ENCODE peak calls at places on chromosomes 4 and X, in ten cellular contexts. P is ovary, V is uterus, U is prostate gland, O is IMR-90, W is NB4, T is vagina, E is breast epithelium, R is heart left ventricle, F is esophagus muscularis mucosa. D is an unnamed sample.
A peak's percentile ranks its signal among the peaks of the same experiment; 100 is the strongest.

GRCh38 chr4:83503974-83504373 is 19.1 kb upstream of the ABRAXAS1 start:
- DNase-seq in P (no peak), V (no peak), U (no peak), O (no peak), W (no peak), T (no peak), E (no peak), R (no peak), F (no peak), D (no peak)

GRCh38 chr4:158873795-158874359 is 105.1 kb downstream of the FNIP2 start:
- DNase-seq in P (no peak), V (no peak), U (no peak), O (peak; percentile 96), W (no peak), T (no peak), E (no peak), R (no peak), F (no peak), D (no peak)

GRCh38 chrX:103554687-103555417 is 30.5 kb upstream of the TCEAL4 start:
- DNase-seq in P (no peak), V (no peak), U (peak; percentile 29), O (peak; percentile 24), W (peak; percentile 0), T (no peak), E (no peak), R (peak; percentile 33), F (no peak), D (no peak)

GRCh38 chr4:7049739-7050138 is 6.6 kb downstream of the TADA2B start:
- DNase-seq in P (no peak), V (no peak), U (no peak), O (no peak), W (no peak), T (no peak), E (no peak), R (peak; percentile 20), F (no peak), D (no peak)

GRCh38 chr4:37483610-37484009 is 202.6 kb downstream of the RELL1 start:
- DNase-seq in P (no peak), V (no peak), U (no peak), O (no peak), W (no peak), T (no peak), E (no peak), R (no peak), F (no peak), D (no peak)

GRCh38 chrX:3815896-3816664 is 102.6 kb upstream of the PRKX start:
- DNase-seq in P (peak; percentile 72), V (peak; percentile 53), U (peak; percentile 28), O (peak; percentile 12), W (peak; percentile 71), T (no peak), E (peak; percentile 57), R (peak; percentile 56), F (peak; percentile 92), D (peak; percentile 22)

GRCh38 chr4:129422277-129422676 is 326.3 kb downstream of the C4orf33 start:
- DNase-seq in P (no peak), V (no peak), U (no peak), O (no peak), W (no peak), T (no peak), E (no peak), R (no peak), F (no peak), D (no peak)

GRCh38 chr4:158159718-158160094 is 13.1 kb downstream of the GASK1B start:
- DNase-seq in P (no peak), V (no peak), U (no peak), O (no peak), W (no peak), T (no peak), E (no peak), R (no peak), F (no peak), D (no peak)

GRCh38 chr4:118904418-118904817 is 15.8 kb downstream of the SYNPO2 start:
- DNase-seq in P (peak; percentile 70), V (peak; percentile 65), U (no peak), O (no peak), W (no peak), T (no peak), E (no peak), R (no peak), F (no peak), D (no peak)

GRCh38 chr4:156606444-156607197 is 365.0 kb downstream of the PDGFC start:
- DNase-seq in P (no peak), V (no peak), U (no peak), O (peak; percentile 74), W (no peak), T (no peak), E (no peak), R (no peak), F (no peak), D (no peak)

GRCh38 chr4:8188743-8189550 is 10.1 kb upstream of the SH3TC1 start:
- DNase-seq in P (no peak), V (no peak), U (peak; percentile 92), O (no peak), W (no peak), T (no peak), E (no peak), R (peak; percentile 93), F (no peak), D (peak; percentile 76)

GRCh38 chr4:145618210-145618911 is 824 bp upstream of the MMAA start:
- DNase-seq in P (peak; percentile 29), V (no peak), U (no peak), O (no peak), W (peak; percentile 43), T (no peak), E (no peak), R (peak; percentile 33), F (no peak), D (no peak)

GRCh38 chrX:920234-920799 is 289.7 kb downstream of the SHOX start:
- DNase-seq in P (no peak), V (no peak), U (no peak), O (no peak), W (no peak), T (no peak), E (no peak), R (no peak), F (no peak), D (no peak)

GRCh38 chrX:23327104-23327503 is 7.5 kb upstream of the PTCHD1 start:
- DNase-seq in P (no peak), V (no peak), U (no peak), O (no peak), W (peak; percentile 1), T (no peak), E (no peak), R (no peak), F (no peak), D (no peak)

GRCh38 chrX:134172588-134173259 is 64.3 kb upstream of the CCDC160 start:
- DNase-seq in P (peak; percentile 23), V (peak; percentile 14), U (peak; percentile 33), O (no peak), W (no peak), T (no peak), E (no peak), R (no peak), F (no peak), D (no peak)

DNA sequence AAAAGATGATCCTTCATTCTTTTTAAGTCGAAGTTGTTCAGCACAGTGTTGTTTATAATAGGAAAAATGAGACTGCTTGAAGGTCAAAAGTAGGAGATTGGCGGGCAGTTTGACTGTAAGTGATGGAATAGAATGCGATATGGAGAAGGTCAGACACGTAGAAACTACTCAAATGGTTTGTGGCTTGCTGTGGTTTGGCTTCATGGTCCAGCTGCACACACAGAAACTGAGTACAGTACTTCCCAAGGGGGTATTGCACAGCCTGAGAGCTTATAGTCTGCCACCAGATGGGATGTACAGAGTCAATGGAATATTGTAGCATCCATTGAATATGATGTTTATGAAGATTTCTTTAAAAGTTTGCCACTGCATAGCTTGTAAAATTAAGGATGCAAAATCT is 41.1 kb upstream of the DKK2 start:
- DNase-seq in P (no peak), V (no peak), U (no peak), O (no peak), W (no peak), T (no peak), E (no peak), R (no peak), F (no peak), D (no peak)
- TF ChIP-seq CTCF in P (no peak), V (no peak), U (no peak), O (no peak), W (no peak), T (no peak), E (no peak), R (no peak), F (no peak), D (no peak)

DNA sequence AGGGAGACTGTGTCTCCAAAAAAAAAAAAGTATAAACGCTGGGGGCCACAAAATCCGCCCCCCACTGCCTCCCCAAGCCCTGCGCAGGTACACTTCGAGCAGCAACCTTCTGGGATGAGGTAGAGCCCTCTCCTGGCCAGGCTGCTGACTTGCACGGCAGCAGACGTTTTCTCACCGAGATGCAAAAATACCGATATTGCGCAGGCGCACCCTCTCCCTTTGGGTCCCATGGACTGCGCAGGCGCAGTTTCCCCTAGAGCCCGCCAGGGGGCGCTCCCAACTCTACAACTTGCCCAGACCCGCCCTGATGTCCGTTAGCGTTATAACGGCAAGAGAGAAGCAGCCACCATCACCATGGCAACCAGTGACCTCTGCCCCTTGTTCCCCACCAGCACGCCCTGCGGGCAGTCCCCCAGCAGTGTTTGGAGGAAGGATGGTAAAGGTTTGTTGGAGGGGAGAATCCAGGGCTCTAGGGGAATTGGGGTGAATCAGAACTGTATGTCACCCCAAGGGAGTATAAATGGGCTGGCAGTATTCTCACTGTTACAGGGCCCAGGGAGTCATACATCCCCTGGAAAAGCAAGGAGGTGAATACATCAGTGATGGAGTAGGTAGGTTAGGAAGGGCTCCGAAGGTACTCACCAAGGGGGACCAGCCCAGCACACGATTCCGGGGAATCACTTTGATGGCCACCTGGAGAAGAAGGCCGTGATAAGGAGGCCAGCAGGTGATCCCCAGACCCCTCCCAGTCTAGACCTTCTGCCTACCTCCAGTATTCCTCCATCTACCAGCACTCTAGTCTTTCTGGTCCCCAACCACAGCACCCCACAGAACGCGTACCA is 1.5 kb downstream of the PIM2 start:
- DNase-seq in P (peak; percentile 87), V (peak; percentile 89), U (peak; percentile 85), O (peak; percentile 85), W (peak; percentile 92), T (no peak), E (peak; percentile 83), R (peak; percentile 86), F (peak; percentile 95), D (peak; percentile 97)
- TF ChIP-seq POLR2A in P (no peak), V (no peak), U (no peak), O (no peak), W (no peak), T (no peak), E (no peak), R (no peak), F (no peak), D (no peak)

GRCh38 chr4:154192585-154192984 is 299.0 kb downstream of the DCHS2 start:
- DNase-seq in P (no peak), V (no peak), U (no peak), O (no peak), W (no peak), T (no peak), E (no peak), R (no peak), F (no peak), D (no peak)
- TF ChIP-seq CTCF in P (no peak), V (no peak), U (no peak), O (no peak), W (no peak), T (no peak), E (no peak), R (no peak), F (no peak), D (no peak)

DNA sequence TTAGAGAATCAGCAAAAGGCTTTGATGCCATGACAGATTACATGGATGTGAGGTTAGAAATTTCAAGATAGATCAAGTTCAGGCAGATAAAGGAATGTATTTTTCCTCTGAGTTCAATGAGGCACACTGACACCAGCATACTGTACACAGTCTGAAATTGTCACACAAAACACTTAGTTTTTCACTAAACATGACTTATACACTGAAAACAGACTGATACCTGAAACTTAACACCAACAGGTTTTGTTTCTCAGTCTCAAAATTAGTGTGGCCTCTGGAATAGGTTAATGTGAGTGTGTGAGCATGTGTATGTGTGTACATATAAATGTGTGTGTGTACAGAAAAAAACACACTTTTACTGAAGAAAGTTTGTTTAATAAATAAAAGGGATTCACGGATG is 129.9 kb upstream of the SLITRK2 start:
- DNase-seq in P (no peak), V (no peak), U (no peak), O (no peak), W (no peak), T (no peak), E (no peak), R (no peak), F (no peak), D (no peak)
- TF ChIP-seq POLR2A in P (no peak), V (no peak), U (no peak), O (no peak), W (no peak), T (no peak), E (no peak), R (no peak), F (no peak), D (no peak)

D was measured in lower leg skin.